ENCODE peak calls at places on chromosome 1, in eight cellular contexts. I, J, T, S, P, Z, Y and N are unnamed samples.
A peak's percentile ranks its signal among the peaks of the same experiment; 100 is the strongest.

GRCh38 chr1:32874860-32875793 is 4.4 kb upstream of the FNDC5 start:
- DNase-seq in I (no peak), J (no peak), T (no peak), S (no peak), P (no peak), Z (no peak), Y (peak; percentile 24), N (no peak)

GRCh38 chr1:204763773-204764427 is 78.4 kb upstream of the LRRN2 start:
- DNase-seq in I (peak; percentile 66), J (peak; percentile 81), T (peak; percentile 20), S (peak; percentile 64), P (peak; percentile 86), Z (peak; percentile 40), Y (peak; percentile 86), N (peak; percentile 22)

GRCh38 chr1:161001537-161001936 is 19.4 kb downstream of the F11R start:
- DNase-seq in I (no peak), J (no peak), T (no peak), S (peak; percentile 46), P (no peak), Z (no peak), Y (no peak), N (peak; percentile 31)

GRCh38 chr1:197423006-197423405 is 155.0 kb downstream of the CRB1 start:
- DNase-seq in I (peak; percentile 6), J (no peak), T (peak; percentile 75), S (peak; percentile 87), P (no peak), Z (peak; percentile 53), Y (no peak), N (no peak)

GRCh38 chr1:31003613-31004230 is 61.8 kb downstream of the PUM1 start:
- DNase-seq in I (no peak), J (no peak), T (no peak), S (no peak), P (no peak), Z (no peak), Y (no peak), N (no peak)

GRCh38 chr1:65001238-65001792 is 35.0 kb upstream of the JAK1 start:
- DNase-seq in I (peak; percentile 50), J (no peak), T (no peak), S (peak; percentile 67), P (no peak), Z (peak; percentile 73), Y (peak; percentile 91), N (no peak)

GRCh38 chr1:76379506-76379905 is 305.0 kb downstream of the ST6GALNAC3 start:
- DNase-seq in I (no peak), J (no peak), T (no peak), S (peak; percentile 4), P (no peak), Z (no peak), Y (no peak), N (no peak)

GRCh38 chr1:39625462-39626273 is 13.8 kb downstream of the HEYL start:
- DNase-seq in I (peak; percentile 65), J (peak; percentile 60), T (no peak), S (peak; percentile 36), P (no peak), Z (peak; percentile 76), Y (peak; percentile 94), N (no peak)

GRCh38 chr1:117324357-117324756 is 42.9 kb upstream of the MAN1A2 start:
- DNase-seq in I (no peak), J (no peak), T (no peak), S (no peak), P (no peak), Z (no peak), Y (no peak), N (no peak)

GRCh38 chr1:47436979-47437517 is 796 bp upstream of the FOXD2 start:
- DNase-seq in I (peak; percentile 23), J (peak; percentile 51), T (no peak), S (peak; percentile 63), P (no peak), Z (peak; percentile 22), Y (peak; percentile 82), N (peak; percentile 18)

GRCh38 chr1:167420510-167420909 is 97.8 kb downstream of the CD247 start:
- DNase-seq in I (no peak), J (no peak), T (no peak), S (peak; percentile 6), P (no peak), Z (no peak), Y (no peak), N (no peak)

GRCh38 chr1:204130989-204131892 is 20.6 kb downstream of the ETNK2 start:
- DNase-seq in I (peak; percentile 79), J (peak; percentile 63), T (peak; percentile 54), S (peak; percentile 86), P (no peak), Z (peak; percentile 82), Y (no peak), N (peak; percentile 12)

GRCh38 chr1:199551967-199552565 is 475.4 kb upstream of the NR5A2 start:
- DNase-seq in I (peak; percentile 76), J (peak; percentile 47), T (peak; percentile 49), S (peak; percentile 92), P (peak; percentile 65), Z (peak; percentile 48), Y (no peak), N (peak; percentile 0)

GRCh38 chr1:20058531-20058930 is 11.5 kb upstream of the PLA2G5 start:
- DNase-seq in I (peak; percentile 86), J (no peak), T (no peak), S (no peak), P (no peak), Z (peak; percentile 43), Y (no peak), N (no peak)

GRCh38 chr1:32983039-32983438 is 18.4 kb upstream of the RNF19B start:
- DNase-seq in I (no peak), J (no peak), T (no peak), S (no peak), P (no peak), Z (no peak), Y (no peak), N (no peak)

GRCh38 chr1:92736395-92736794 is 48.5 kb downstream of the EVI5 start:
- DNase-seq in I (no peak), J (no peak), T (no peak), S (no peak), P (no peak), Z (no peak), Y (no peak), N (no peak)

GRCh38 chr1:75373542-75374159 is 237.3 kb downstream of the SLC44A5 start:
- DNase-seq in I (no peak), J (no peak), T (no peak), S (no peak), P (no peak), Z (no peak), Y (no peak), N (no peak)